ENCODE peak calls at places on chromosomes 11 and 22, in ten cellular contexts. J, N, Q, V, R, M, F, I, K and H are unnamed samples.
A peak's percentile ranks its signal among the peaks of the same experiment; 100 is the strongest.

GRCh38 chr11:1912314-1912878 is 7.1 kb upstream of the TNNT3 start:
- DNase-seq in N (no peak), V (no peak), M (no peak), Q (no peak), K (no peak), R (no peak), J (no peak), F (no peak), I (no peak), H (no peak)

GRCh38 chr11:61598886-61599868 is 18.3 kb upstream of the SYT7 start:
- DNase-seq in M (no peak), R (no peak), N (no peak), Q (no peak), F (no peak), J (no peak), I (no peak), V (no peak), K (no peak), H (no peak)

GRCh38 chr11:76723142-76723541 is 52.6 kb upstream of the LRRC32 start:
- DNase-seq in I (no peak), Q (no peak), F (no peak), K (no peak), J (no peak), R (no peak), V (no peak), N (no peak), M (no peak), H (no peak)

GRCh38 chr11:33344611-33345010 is 87.4 kb downstream of the HIPK3 start:
- DNase-seq in V (no peak), M (no peak), R (no peak), I (no peak), J (no peak), Q (no peak), K (no peak), N (no peak), F (no peak), H (no peak)

GRCh38 chr11:123475478-123475877 is 45.4 kb downstream of the GRAMD1B start:
- DNase-seq in M (no peak), V (no peak), F (no peak), R (no peak), J (peak; percentile 22), N (no peak), Q (peak; percentile 57), I (no peak), K (peak; percentile 42), H (no peak)

GRCh38 chr11:46886211-46886610 is 32.1 kb downstream of the LRP4 start:
- DNase-seq in K (no peak), J (no peak), V (peak; percentile 28), M (no peak), R (peak; percentile 26), N (no peak), Q (no peak), I (no peak), F (no peak), H (no peak)

GRCh38 chr11:12122083-12122482 is 11.7 kb downstream of the MICAL2 start:
- DNase-seq in R (peak; percentile 72), V (no peak), N (no peak), Q (no peak), J (peak; percentile 48), I (no peak), K (no peak), M (no peak), F (no peak), H (no peak)

GRCh38 chr11:47946682-47947575 is 33.4 kb upstream of the PTPRJ start:
- DNase-seq in F (peak; percentile 84), K (no peak), N (peak; percentile 65), Q (peak; percentile 87), J (peak; percentile 98), R (peak; percentile 87), V (peak; percentile 68), M (peak; percentile 44), I (no peak), H (peak; percentile 84)

GRCh38 chr11:2789791-2790580 is 90.2 kb upstream of the KCNQ1OT1 start:
- DNase-seq in N (peak; percentile 42), V (no peak), R (peak; percentile 42), M (no peak), F (no peak), J (no peak), Q (peak; percentile 18), K (no peak), I (no peak), H (peak; percentile 23)

GRCh38 chr11:76604652-76605241 is 65.8 kb downstream of the LRRC32 start:
- DNase-seq in I (no peak), Q (peak; percentile 95), K (no peak), F (no peak), M (no peak), J (no peak), R (no peak), V (peak; percentile 58), N (peak; percentile 86), H (peak; percentile 79)

GRCh38 chr22:33036881-33037280 is 21.3 kb downstream of the SYN3 start:
- DNase-seq in F (no peak), I (no peak), Q (no peak), R (no peak), V (no peak), N (no peak), K (no peak), M (no peak), J (no peak), H (no peak)

GRCh38 chr11:75513250-75513649 is 12.5 kb downstream of the GDPD5 start:
- DNase-seq in I (no peak), M (no peak), J (peak; percentile 38), Q (no peak), V (no peak), N (no peak), K (no peak), R (no peak), F (no peak), H (no peak)

GRCh38 chr22:49179886-49180682 is 647.6 kb downstream of the BRD1 start:
- DNase-seq in J (no peak), I (no peak), R (no peak), F (no peak), N (no peak), Q (no peak), M (no peak), K (no peak), V (no peak), H (no peak)
- H3K9me3 ChIP-seq in J (no peaks in the 10 kb centered on the region), I (no peaks in the 10 kb centered on the region), R (no peaks in the 10 kb centered on the region), F (peaks cover 12% of the 10 kb centered on the region), N (no peaks in the 10 kb centered on the region), Q (no peaks in the 10 kb centered on the region), M (no peaks in the 10 kb centered on the region), K (no peaks in the 10 kb centered on the region), V (no peaks in the 10 kb centered on the region), H (no peaks in the 10 kb centered on the region)

DNA sequence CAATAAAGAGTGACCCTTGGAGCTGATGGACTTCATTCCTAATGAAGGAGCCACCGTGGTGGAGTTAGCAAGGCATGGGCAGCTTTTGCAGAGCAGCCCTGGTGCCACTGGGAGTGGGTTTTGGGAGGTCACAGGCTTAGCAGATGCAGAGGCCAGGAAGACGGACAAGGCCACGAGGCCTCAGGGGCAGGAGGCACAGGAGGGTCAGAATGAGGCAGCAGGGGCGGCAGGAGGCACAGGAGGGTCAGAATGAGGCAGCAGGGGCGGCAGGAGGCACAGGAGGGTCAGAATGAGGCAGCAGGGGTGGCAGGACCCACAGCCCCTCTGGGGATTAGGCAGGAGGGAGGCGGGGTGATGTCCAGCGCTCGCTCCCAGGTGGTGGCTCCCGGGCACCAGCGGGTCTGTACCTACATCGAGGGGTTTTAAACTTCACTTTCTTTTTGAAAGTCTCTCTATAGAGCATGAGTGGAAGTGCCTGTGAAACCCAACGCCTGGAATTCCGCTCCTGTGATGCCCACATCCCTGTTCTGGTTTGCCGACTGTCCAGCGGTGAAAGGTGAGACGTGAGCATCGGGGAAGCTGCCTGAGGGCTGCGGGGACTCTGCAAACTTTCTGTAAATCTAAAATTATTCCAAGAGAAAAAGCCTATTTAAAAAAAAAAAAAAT is 521.6 kb downstream of the BRD1 start:
- DNase-seq in V (peak; percentile 26), R (peak; percentile 53), J (no peak), Q (peak; percentile 5), N (peak; percentile 24), F (no peak), K (no peak), M (no peak), I (no peak), H (peak; percentile 13)
- H3K9me3 ChIP-seq in V (no peaks in the 10 kb centered on the region), R (no peaks in the 10 kb centered on the region), J (no peaks in the 10 kb centered on the region), Q (no peaks in the 10 kb centered on the region), N (no peaks in the 10 kb centered on the region), F (peaks cover 2% of the 10 kb centered on the region), K (no peaks in the 10 kb centered on the region), M (no peaks in the 10 kb centered on the region), I (no peaks in the 10 kb centered on the region), H (no peaks in the 10 kb centered on the region)

GRCh38 chr11:11022126-11022730 is 164.4 kb upstream of the ZBED5 start:
- DNase-seq in Q (no peak), K (no peak), J (peak; percentile 55), M (no peak), F (no peak), V (no peak), N (no peak), R (no peak), I (no peak), H (no peak)

GRCh38 chr11:11025087-11025486 is 167.2 kb upstream of the ZBED5 start:
- DNase-seq in V (no peak), M (no peak), Q (no peak), K (no peak), I (no peak), F (no peak), N (no peak), J (no peak), R (no peak), H (no peak)

GRCh38 chr11:11027271-11027670 is 169.4 kb upstream of the ZBED5 start:
- DNase-seq in K (no peak), N (no peak), J (no peak), M (no peak), I (no peak), R (no peak), Q (no peak), F (peak; percentile 1), V (no peak), H (no peak)

GRCh38 chr11:11032072-11032471 is 174.2 kb upstream of the ZBED5 start:
- DNase-seq in M (no peak), K (no peak), I (no peak), V (no peak), J (no peak), F (no peak), N (no peak), Q (no peak), R (no peak), H (no peak)

DNA sequence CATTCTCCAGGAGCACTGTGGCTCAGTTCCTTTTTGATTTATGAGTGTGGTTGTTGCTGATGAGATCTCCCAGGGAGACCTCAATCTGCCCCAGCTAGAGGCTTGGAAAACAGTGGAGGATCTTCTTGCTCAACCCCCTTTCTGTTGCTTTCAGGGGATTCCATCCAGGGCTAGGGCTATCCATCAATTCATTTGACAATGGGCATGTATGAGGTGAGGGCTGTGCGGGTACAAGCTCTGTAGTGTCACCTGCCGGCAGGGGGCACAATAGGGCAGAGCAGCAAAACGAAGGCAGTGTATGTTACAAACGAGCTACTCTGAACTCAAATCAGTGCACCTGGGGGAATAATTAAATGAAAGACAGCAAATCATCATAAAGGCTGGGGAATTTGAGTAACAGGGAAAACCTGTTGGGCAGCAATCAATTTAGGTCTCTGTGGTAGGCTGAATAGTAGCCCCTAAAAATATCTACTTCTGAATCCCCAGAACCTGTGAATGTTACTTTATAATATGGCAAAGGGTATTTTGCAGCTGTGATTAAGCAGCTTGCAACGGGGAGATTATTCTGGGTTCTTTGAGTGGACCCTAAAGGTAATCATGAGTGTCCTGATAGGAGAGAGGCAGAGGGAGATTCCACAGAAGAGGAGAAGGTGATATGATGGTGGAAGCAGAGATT is 170.3 kb upstream of the ZBED5 start:
- DNase-seq in M (peak; percentile 72), J (peak; percentile 44), Q (peak; percentile 77), I (peak; percentile 56), F (peak; percentile 68), V (peak; percentile 84), R (peak; percentile 83), N (peak; percentile 79), K (peak; percentile 48), H (peak; percentile 74)
- H3K9me3 ChIP-seq in M (no peaks in the 10 kb centered on the region), J (no peaks in the 10 kb centered on the region), Q (no peaks in the 10 kb centered on the region), I (no peaks in the 10 kb centered on the region), F (no peaks in the 10 kb centered on the region), V (no peaks in the 10 kb centered on the region), R (no peaks in the 10 kb centered on the region), N (no peaks in the 10 kb centered on the region), K (no peaks in the 10 kb centered on the region), H (no peaks in the 10 kb centered on the region)

GRCh38 chr11:44409071-44409470 is 99.1 kb upstream of the ALX4 start:
- DNase-seq in F (no peak), Q (no peak), V (no peak), N (no peak), K (no peak), M (no peak), R (no peak), I (no peak), J (no peak), H (no peak)
- H3K9me3 ChIP-seq in F (peaks cover 11% of the 10 kb centered on the region), Q (no peaks in the 10 kb centered on the region), V (no peaks in the 10 kb centered on the region), N (no peaks in the 10 kb centered on the region), K (no peaks in the 10 kb centered on the region), M (no peaks in the 10 kb centered on the region), R (no peaks in the 10 kb centered on the region), I (no peaks in the 10 kb centered on the region), J (peaks cover 3% of the 10 kb centered on the region), H (no peaks in the 10 kb centered on the region)